ENCODE peak calls at places on chromosomes 13 and 19, in ten cellular contexts. One of them, this sample, is unnamed.

GRCh38 chr19:5578094-5578846 is 10.5 kb upstream of the TINCR start:
- DNase-seq in fibroblast of mammary gland: peak; percentile 48
- DNase-seq in NCI-H1105: no peak
- DNase-seq in NCI-H748 treated with DMSO at 0.1 percent for 48 hours: no peak
- DNase-seq in iris pigment epithelial cell: peak; percentile 33
- DNase-seq in stimulated activated CD4-positive, alpha-beta T cell treated with anti-CD3 and anti-CD28 coated beads, Interleukin-4, amount 100 ng/mL, for 24 hours: peak; percentile 71
- DNase-seq in fibroblast of lung: no peak
- DNase-seq in IMR-90: peak; percentile 38
- DNase-seq in HS-5: peak; percentile 5
- DNase-seq in fibroblast of the conjunctiva: peak; percentile 17
- DNase-seq in this sample: peak; percentile 54

GRCh38 chr13:112603641-112604220 is 15.8 kb upstream of the TUBGCP3 start:
- DNase-seq in IMR-90: peak; percentile 31
- DNase-seq in fibroblast of mammary gland: no peak
- DNase-seq in fibroblast of lung: peak; percentile 63
- DNase-seq in iris pigment epithelial cell: peak; percentile 43
- DNase-seq in NCI-H1105: no peak
- DNase-seq in NCI-H748 treated with DMSO at 0.1 percent for 48 hours: no peak
- DNase-seq in stimulated activated CD4-positive, alpha-beta T cell treated with anti-CD3 and anti-CD28 coated beads, Interleukin-4, amount 100 ng/mL, for 24 hours: no peak
- DNase-seq in fibroblast of the conjunctiva: no peak
- DNase-seq in HS-5: no peak
- DNase-seq in this sample: no peak

GRCh38 chr19:3060852-3061182 is 1.5 kb downstream of the TLE5 start:
- DNase-seq in NCI-H748 treated with DMSO at 0.1 percent for 48 hours: no peak
- DNase-seq in IMR-90: no peak
- DNase-seq in HS-5: no peak
- DNase-seq in stimulated activated CD4-positive, alpha-beta T cell treated with anti-CD3 and anti-CD28 coated beads, Interleukin-4, amount 100 ng/mL, for 24 hours: no peak
- DNase-seq in fibroblast of mammary gland: no peak
- DNase-seq in fibroblast of the conjunctiva: no peak
- DNase-seq in fibroblast of lung: no peak
- DNase-seq in iris pigment epithelial cell: peak; percentile 19
- DNase-seq in NCI-H1105: no peak
- DNase-seq in this sample: no peak

GRCh38 chr13:23934481-23934880 is 37.2 kb upstream of the C1QTNF9B start:
- DNase-seq in fibroblast of the conjunctiva: peak; percentile 60
- DNase-seq in fibroblast of mammary gland: peak; percentile 82
- DNase-seq in NCI-H748 treated with DMSO at 0.1 percent for 48 hours: no peak
- DNase-seq in IMR-90: peak; percentile 18
- DNase-seq in fibroblast of lung: peak; percentile 45
- DNase-seq in iris pigment epithelial cell: peak; percentile 22
- DNase-seq in NCI-H1105: no peak
- DNase-seq in stimulated activated CD4-positive, alpha-beta T cell treated with anti-CD3 and anti-CD28 coated beads, Interleukin-4, amount 100 ng/mL, for 24 hours: no peak
- DNase-seq in HS-5: no peak
- DNase-seq in this sample: no peak

GRCh38 chr19:17243340-17243853 is 2.3 kb downstream of the NR2F6 start:
- DNase-seq in IMR-90: no peak
- DNase-seq in fibroblast of the conjunctiva: no peak
- DNase-seq in NCI-H1105: no peak
- DNase-seq in fibroblast of lung: no peak
- DNase-seq in HS-5: no peak
- DNase-seq in iris pigment epithelial cell: no peak
- DNase-seq in fibroblast of mammary gland: no peak
- DNase-seq in NCI-H748 treated with DMSO at 0.1 percent for 48 hours: no peak
- DNase-seq in stimulated activated CD4-positive, alpha-beta T cell treated with anti-CD3 and anti-CD28 coated beads, Interleukin-4, amount 100 ng/mL, for 24 hours: no peak
- DNase-seq in this sample: no peak

GRCh38 chr19:29812881-29813275 is 1.1 kb downstream of the CCNE1 start:
- DNase-seq in fibroblast of lung: no peak
- DNase-seq in NCI-H748 treated with DMSO at 0.1 percent for 48 hours: no peak
- DNase-seq in NCI-H1105: no peak
- DNase-seq in iris pigment epithelial cell: no peak
- DNase-seq in IMR-90: no peak
- DNase-seq in stimulated activated CD4-positive, alpha-beta T cell treated with anti-CD3 and anti-CD28 coated beads, Interleukin-4, amount 100 ng/mL, for 24 hours: no peak
- DNase-seq in fibroblast of mammary gland: no peak
- DNase-seq in fibroblast of the conjunctiva: no peak
- DNase-seq in HS-5: no peak
- DNase-seq in this sample: no peak

GRCh38 chr13:39201075-39201630 is 162.9 kb downstream of the NHLRC3 start:
- DNase-seq in stimulated activated CD4-positive, alpha-beta T cell treated with anti-CD3 and anti-CD28 coated beads, Interleukin-4, amount 100 ng/mL, for 24 hours: no peak
- DNase-seq in fibroblast of the conjunctiva: no peak
- DNase-seq in IMR-90: no peak
- DNase-seq in fibroblast of mammary gland: no peak
- DNase-seq in NCI-H1105: no peak
- DNase-seq in fibroblast of lung: no peak
- DNase-seq in iris pigment epithelial cell: no peak
- DNase-seq in NCI-H748 treated with DMSO at 0.1 percent for 48 hours: no peak
- DNase-seq in HS-5: no peak
- DNase-seq in this sample: no peak

GRCh38 chr13:49567501-49567900 is 17.9 kb downstream of the RCBTB1 start:
- DNase-seq in fibroblast of lung: no peak
- DNase-seq in fibroblast of the conjunctiva: no peak
- DNase-seq in fibroblast of mammary gland: no peak
- DNase-seq in HS-5: no peak
- DNase-seq in iris pigment epithelial cell: no peak
- DNase-seq in NCI-H748 treated with DMSO at 0.1 percent for 48 hours: no peak
- DNase-seq in stimulated activated CD4-positive, alpha-beta T cell treated with anti-CD3 and anti-CD28 coated beads, Interleukin-4, amount 100 ng/mL, for 24 hours: no peak
- DNase-seq in NCI-H1105: no peak
- DNase-seq in IMR-90: no peak
- DNase-seq in this sample: no peak

GRCh38 chr13:41700790-41701310 is 243.5 kb downstream of the RGCC start:
- DNase-seq in IMR-90: peak; percentile 66
- DNase-seq in fibroblast of the conjunctiva: peak; percentile 61
- DNase-seq in fibroblast of mammary gland: peak; percentile 79
- DNase-seq in NCI-H748 treated with DMSO at 0.1 percent for 48 hours: peak; percentile 41
- DNase-seq in NCI-H1105: peak; percentile 52
- DNase-seq in HS-5: peak; percentile 14
- DNase-seq in stimulated activated CD4-positive, alpha-beta T cell treated with anti-CD3 and anti-CD28 coated beads, Interleukin-4, amount 100 ng/mL, for 24 hours: no peak
- DNase-seq in iris pigment epithelial cell: peak; percentile 39
- DNase-seq in fibroblast of lung: peak; percentile 72
- DNase-seq in this sample: no peak

GRCh38 chr13:30373727-30374126 is 48.6 kb upstream of the UBE2L5 start:
- DNase-seq in iris pigment epithelial cell: no peak
- DNase-seq in HS-5: no peak
- DNase-seq in fibroblast of the conjunctiva: no peak
- DNase-seq in stimulated activated CD4-positive, alpha-beta T cell treated with anti-CD3 and anti-CD28 coated beads, Interleukin-4, amount 100 ng/mL, for 24 hours: peak; percentile 37
- DNase-seq in fibroblast of lung: no peak
- DNase-seq in NCI-H748 treated with DMSO at 0.1 percent for 48 hours: no peak
- DNase-seq in IMR-90: no peak
- DNase-seq in fibroblast of mammary gland: no peak
- DNase-seq in NCI-H1105: no peak
- DNase-seq in this sample: peak; percentile 19

GRCh38 chr19:49481020-49481683 is 6.3 kb upstream of the RPL13A start:
- DNase-seq in fibroblast of the conjunctiva: no peak
- DNase-seq in fibroblast of lung: no peak
- DNase-seq in NCI-H1105: no peak
- DNase-seq in IMR-90: no peak
- DNase-seq in iris pigment epithelial cell: no peak
- DNase-seq in HS-5: no peak
- DNase-seq in NCI-H748 treated with DMSO at 0.1 percent for 48 hours: no peak
- DNase-seq in stimulated activated CD4-positive, alpha-beta T cell treated with anti-CD3 and anti-CD28 coated beads, Interleukin-4, amount 100 ng/mL, for 24 hours: no peak
- DNase-seq in fibroblast of mammary gland: no peak
- DNase-seq in this sample: no peak

GRCh38 chr13:59745395-59745788 is 418.3 kb downstream of the DIAPH3 start:
- DNase-seq in IMR-90: peak; percentile 78
- DNase-seq in NCI-H748 treated with DMSO at 0.1 percent for 48 hours: no peak
- DNase-seq in stimulated activated CD4-positive, alpha-beta T cell treated with anti-CD3 and anti-CD28 coated beads, Interleukin-4, amount 100 ng/mL, for 24 hours: no peak
- DNase-seq in fibroblast of mammary gland: peak; percentile 40
- DNase-seq in NCI-H1105: no peak
- DNase-seq in fibroblast of lung: peak; percentile 56
- DNase-seq in HS-5: no peak
- DNase-seq in fibroblast of the conjunctiva: no peak
- DNase-seq in iris pigment epithelial cell: peak; percentile 57
- DNase-seq in this sample: no peak

GRCh38 chr19:38729653-38730469 is 14.4 kb downstream of the CAPN12 start:
- DNase-seq in fibroblast of mammary gland: peak; percentile 45
- DNase-seq in IMR-90: peak; percentile 44
- DNase-seq in stimulated activated CD4-positive, alpha-beta T cell treated with anti-CD3 and anti-CD28 coated beads, Interleukin-4, amount 100 ng/mL, for 24 hours: peak; percentile 79
- DNase-seq in NCI-H1105: peak; percentile 25
- DNase-seq in iris pigment epithelial cell: peak; percentile 47
- DNase-seq in HS-5: no peak
- DNase-seq in NCI-H748 treated with DMSO at 0.1 percent for 48 hours: peak; percentile 3
- DNase-seq in fibroblast of lung: peak; percentile 47
- DNase-seq in fibroblast of the conjunctiva: no peak
- DNase-seq in this sample: peak; percentile 65

GRCh38 chr19:13718733-13719132 is 45.6 kb upstream of the MRI1 start:
- DNase-seq in NCI-H1105: peak; percentile 69
- DNase-seq in NCI-H748 treated with DMSO at 0.1 percent for 48 hours: peak; percentile 74
- DNase-seq in IMR-90: peak; percentile 66
- DNase-seq in fibroblast of lung: peak; percentile 68
- DNase-seq in fibroblast of mammary gland: peak; percentile 47
- DNase-seq in stimulated activated CD4-positive, alpha-beta T cell treated with anti-CD3 and anti-CD28 coated beads, Interleukin-4, amount 100 ng/mL, for 24 hours: no peak
- DNase-seq in iris pigment epithelial cell: peak; percentile 14
- DNase-seq in HS-5: no peak
- DNase-seq in fibroblast of the conjunctiva: peak; percentile 59
- DNase-seq in this sample: no peak

GRCh38 chr13:30107536-30108136 is 199.7 kb downstream of the KATNAL1 start:
- DNase-seq in iris pigment epithelial cell: no peak
- DNase-seq in stimulated activated CD4-positive, alpha-beta T cell treated with anti-CD3 and anti-CD28 coated beads, Interleukin-4, amount 100 ng/mL, for 24 hours: no peak
- DNase-seq in IMR-90: peak; percentile 84
- DNase-seq in HS-5: peak; percentile 46
- DNase-seq in NCI-H748 treated with DMSO at 0.1 percent for 48 hours: no peak
- DNase-seq in fibroblast of mammary gland: peak; percentile 70
- DNase-seq in NCI-H1105: no peak
- DNase-seq in fibroblast of the conjunctiva: no peak
- DNase-seq in fibroblast of lung: no peak
- DNase-seq in this sample: no peak

GRCh38 chr19:5547881-5548280 is 19.9 kb downstream of the TINCR start:
- DNase-seq in fibroblast of lung: no peak
- DNase-seq in NCI-H1105: no peak
- DNase-seq in iris pigment epithelial cell: peak; percentile 31
- DNase-seq in stimulated activated CD4-positive, alpha-beta T cell treated with anti-CD3 and anti-CD28 coated beads, Interleukin-4, amount 100 ng/mL, for 24 hours: no peak
- DNase-seq in NCI-H748 treated with DMSO at 0.1 percent for 48 hours: no peak
- DNase-seq in fibroblast of mammary gland: peak; percentile 33
- DNase-seq in fibroblast of the conjunctiva: peak; percentile 6
- DNase-seq in HS-5: no peak
- DNase-seq in IMR-90: peak; percentile 51
- DNase-seq in this sample: no peak

GRCh38 chr19:54905411-54905810 is 537 bp upstream of the NCR1 start:
- DNase-seq in iris pigment epithelial cell: no peak
- DNase-seq in fibroblast of mammary gland: no peak
- DNase-seq in fibroblast of the conjunctiva: no peak
- DNase-seq in HS-5: no peak
- DNase-seq in NCI-H1105: no peak
- DNase-seq in NCI-H748 treated with DMSO at 0.1 percent for 48 hours: no peak
- DNase-seq in stimulated activated CD4-positive, alpha-beta T cell treated with anti-CD3 and anti-CD28 coated beads, Interleukin-4, amount 100 ng/mL, for 24 hours: no peak
- DNase-seq in IMR-90: no peak
- DNase-seq in fibroblast of lung: no peak
- DNase-seq in this sample: no peak

GRCh38 chr19:41998246-41999020 is 4.4 kb upstream of the ATP1A3 start:
- DNase-seq in NCI-H1105: peak; percentile 6
- DNase-seq in IMR-90: peak; percentile 39
- DNase-seq in fibroblast of lung: peak; percentile 27
- DNase-seq in fibroblast of the conjunctiva: no peak
- DNase-seq in iris pigment epithelial cell: peak; percentile 59
- DNase-seq in stimulated activated CD4-positive, alpha-beta T cell treated with anti-CD3 and anti-CD28 coated beads, Interleukin-4, amount 100 ng/mL, for 24 hours: peak; percentile 25
- DNase-seq in fibroblast of mammary gland: peak; percentile 34
- DNase-seq in NCI-H748 treated with DMSO at 0.1 percent for 48 hours: peak; percentile 41
- DNase-seq in HS-5: no peak
- DNase-seq in this sample: no peak

GRCh38 chr19:56170261-56170660 is 5.5 kb upstream of the GALP start:
- DNase-seq in IMR-90: peak; percentile 43
- DNase-seq in fibroblast of the conjunctiva: no peak
- DNase-seq in fibroblast of lung: peak; percentile 85
- DNase-seq in fibroblast of mammary gland: peak; percentile 92
- DNase-seq in NCI-H1105: no peak
- DNase-seq in iris pigment epithelial cell: peak; percentile 52
- DNase-seq in HS-5: peak; percentile 49
- DNase-seq in NCI-H748 treated with DMSO at 0.1 percent for 48 hours: no peak
- DNase-seq in stimulated activated CD4-positive, alpha-beta T cell treated with anti-CD3 and anti-CD28 coated beads, Interleukin-4, amount 100 ng/mL, for 24 hours: no peak
- DNase-seq in this sample: no peak

GRCh38 chr13:79810671-79811070 is 329.7 kb downstream of the NDFIP2 start:
- DNase-seq in fibroblast of lung: peak; percentile 77
- DNase-seq in NCI-H1105: no peak
- DNase-seq in NCI-H748 treated with DMSO at 0.1 percent for 48 hours: no peak
- DNase-seq in stimulated activated CD4-positive, alpha-beta T cell treated with anti-CD3 and anti-CD28 coated beads, Interleukin-4, amount 100 ng/mL, for 24 hours: no peak
- DNase-seq in fibroblast of mammary gland: no peak
- DNase-seq in iris pigment epithelial cell: peak; percentile 67
- DNase-seq in HS-5: peak; percentile 18
- DNase-seq in fibroblast of the conjunctiva: no peak
- DNase-seq in IMR-90: peak; percentile 58
- DNase-seq in this sample: no peak

GRCh38 chr13:45333973-45334922 is 6.7 kb downstream of the TPT1 start:
- DNase-seq in fibroblast of mammary gland: peak; percentile 62
- DNase-seq in NCI-H748 treated with DMSO at 0.1 percent for 48 hours: no peak
- DNase-seq in HS-5: no peak
- DNase-seq in stimulated activated CD4-positive, alpha-beta T cell treated with anti-CD3 and anti-CD28 coated beads, Interleukin-4, amount 100 ng/mL, for 24 hours: peak; percentile 41
- DNase-seq in fibroblast of lung: peak; percentile 74
- DNase-seq in fibroblast of the conjunctiva: no peak
- DNase-seq in IMR-90: peak; percentile 62
- DNase-seq in iris pigment epithelial cell: peak; percentile 63
- DNase-seq in NCI-H1105: no peak
- DNase-seq in this sample: no peak

GRCh38 chr19:3670796-3671679 is 29.2 kb downstream of the PIP5K1C start:
- DNase-seq in NCI-H748 treated with DMSO at 0.1 percent for 48 hours: no peak
- DNase-seq in fibroblast of lung: peak; percentile 70
- DNase-seq in NCI-H1105: no peak
- DNase-seq in stimulated activated CD4-positive, alpha-beta T cell treated with anti-CD3 and anti-CD28 coated beads, Interleukin-4, amount 100 ng/mL, for 24 hours: peak; percentile 46
- DNase-seq in HS-5: no peak
- DNase-seq in iris pigment epithelial cell: peak; percentile 76
- DNase-seq in fibroblast of mammary gland: peak; percentile 80
- DNase-seq in fibroblast of the conjunctiva: peak; percentile 43
- DNase-seq in IMR-90: peak; percentile 56
- DNase-seq in this sample: no peak

GRCh38 chr19:33273881-33274662 is 28.3 kb downstream of the CEBPA start:
- DNase-seq in NCI-H748 treated with DMSO at 0.1 percent for 48 hours: no peak
- DNase-seq in HS-5: no peak
- DNase-seq in fibroblast of the conjunctiva: peak; percentile 77
- DNase-seq in IMR-90: peak; percentile 84
- DNase-seq in fibroblast of lung: peak; percentile 88
- DNase-seq in stimulated activated CD4-positive, alpha-beta T cell treated with anti-CD3 and anti-CD28 coated beads, Interleukin-4, amount 100 ng/mL, for 24 hours: peak; percentile 49
- DNase-seq in NCI-H1105: no peak
- DNase-seq in iris pigment epithelial cell: peak; percentile 89
- DNase-seq in fibroblast of mammary gland: peak; percentile 95
- DNase-seq in this sample: peak; percentile 16

GRCh38 chr19:8877854-8878705 is 45.9 kb downstream of the MBD3L1 start:
- DNase-seq in NCI-H748 treated with DMSO at 0.1 percent for 48 hours: no peak
- DNase-seq in fibroblast of mammary gland: no peak
- DNase-seq in fibroblast of lung: no peak
- DNase-seq in stimulated activated CD4-positive, alpha-beta T cell treated with anti-CD3 and anti-CD28 coated beads, Interleukin-4, amount 100 ng/mL, for 24 hours: no peak
- DNase-seq in HS-5: no peak
- DNase-seq in fibroblast of the conjunctiva: no peak
- DNase-seq in NCI-H1105: no peak
- DNase-seq in iris pigment epithelial cell: no peak
- DNase-seq in IMR-90: no peak
- DNase-seq in this sample: no peak

GRCh38 chr19:907183-907853 is 5.7 kb downstream of the R3HDM4 start:
- DNase-seq in HS-5: no peak
- DNase-seq in fibroblast of the conjunctiva: no peak
- DNase-seq in NCI-H748 treated with DMSO at 0.1 percent for 48 hours: no peak
- DNase-seq in fibroblast of lung: no peak
- DNase-seq in fibroblast of mammary gland: no peak
- DNase-seq in iris pigment epithelial cell: no peak
- DNase-seq in NCI-H1105: no peak
- DNase-seq in IMR-90: no peak
- DNase-seq in stimulated activated CD4-positive, alpha-beta T cell treated with anti-CD3 and anti-CD28 coated beads, Interleukin-4, amount 100 ng/mL, for 24 hours: no peak
- DNase-seq in this sample: no peak

GRCh38 chr19:29724102-29724641 is 9.1 kb upstream of the C19orf12 start:
- DNase-seq in fibroblast of mammary gland: no peak
- DNase-seq in fibroblast of the conjunctiva: no peak
- DNase-seq in fibroblast of lung: peak; percentile 32
- DNase-seq in HS-5: no peak
- DNase-seq in IMR-90: peak; percentile 5
- DNase-seq in stimulated activated CD4-positive, alpha-beta T cell treated with anti-CD3 and anti-CD28 coated beads, Interleukin-4, amount 100 ng/mL, for 24 hours: peak; percentile 33
- DNase-seq in NCI-H1105: no peak
- DNase-seq in NCI-H748 treated with DMSO at 0.1 percent for 48 hours: no peak
- DNase-seq in iris pigment epithelial cell: peak; percentile 40
- DNase-seq in this sample: no peak

GRCh38 chr13:20968745-20969144 is 66.2 kb upstream of the XPO4 start:
- DNase-seq in stimulated activated CD4-positive, alpha-beta T cell treated with anti-CD3 and anti-CD28 coated beads, Interleukin-4, amount 100 ng/mL, for 24 hours: no peak
- DNase-seq in IMR-90: no peak
- DNase-seq in fibroblast of lung: peak; percentile 26
- DNase-seq in fibroblast of mammary gland: no peak
- DNase-seq in NCI-H1105: no peak
- DNase-seq in fibroblast of the conjunctiva: no peak
- DNase-seq in HS-5: no peak
- DNase-seq in NCI-H748 treated with DMSO at 0.1 percent for 48 hours: no peak
- DNase-seq in iris pigment epithelial cell: no peak
- DNase-seq in this sample: no peak

GRCh38 chr13:114113961-114114360 is 18.5 kb downstream of the RASA3 start:
- DNase-seq in IMR-90: no peak
- DNase-seq in iris pigment epithelial cell: no peak
- DNase-seq in NCI-H748 treated with DMSO at 0.1 percent for 48 hours: no peak
- DNase-seq in stimulated activated CD4-positive, alpha-beta T cell treated with anti-CD3 and anti-CD28 coated beads, Interleukin-4, amount 100 ng/mL, for 24 hours: no peak
- DNase-seq in NCI-H1105: no peak
- DNase-seq in fibroblast of the conjunctiva: no peak
- DNase-seq in fibroblast of lung: no peak
- DNase-seq in HS-5: no peak
- DNase-seq in fibroblast of mammary gland: no peak
- DNase-seq in this sample: no peak

This sample was measured in activated T-helper 9 cell treated with anti-CD3 and anti-CD28 coated beads, Interleukin-2, amount 50 U/mL, for 16 hours.